ENCODE peak calls at places on chromosomes 5 and 9, in seven cellular contexts. T is A549, M is pancreas, W is lung, V is psoas muscle, D is aorta, Y is endodermal cell. J is an unnamed sample.

GRCh38 chr5:81817980-81818379 is 67.1 kb upstream of the SSBP2 start:
- DNase-seq in Y (no peak), V (no peak), D (no peak), T (no peak), M (no peak), W (no peak), J (no peak)

GRCh38 chr5:120765189-120765588 is 301.1 kb downstream of the PRR16 start:
- DNase-seq in T (no peak), D (no peak), M (no peak), W (no peak), V (no peak), Y (no peak), J (no peak)

GRCh38 chr9:125100822-125101221 is 42.5 kb downstream of the SCAI start:
- DNase-seq in D (no peak), W (no peak), T (no peak), M (no peak), V (no peak), Y (no peak), J (no peak)

GRCh38 chr5:109898547-109899544 is 209.1 kb downstream of the MAN2A1 start:
- DNase-seq in D (peak; percentile 74), Y (no peak), V (no peak), M (no peak), T (no peak), W (no peak), J (no peak)

GRCh38 chr5:66145737-66146136 is 1.6 kb downstream of the SREK1 start:
- DNase-seq in D (no peak), Y (no peak), T (no peak), V (no peak), W (no peak), M (no peak), J (no peak)

GRCh38 chr5:132309679-132310078 is 15.5 kb downstream of the SLC22A4 start:
- DNase-seq in D (no peak), T (no peak), V (no peak), M (no peak), W (no peak), Y (no peak), J (no peak)

GRCh38 chr9:69919461-69920061 is 98.9 kb downstream of the CFAP95 start:
- DNase-seq in T (peak; percentile 59), Y (no peak), V (no peak), D (no peak), W (no peak), M (no peak), J (peak; percentile 10)

GRCh38 chr5:14153071-14153864 is 10.1 kb downstream of the TRIO start:
- DNase-seq in T (peak; percentile 44), W (no peak), Y (no peak), V (no peak), D (no peak), M (no peak), J (peak; percentile 43)

GRCh38 chr5:64201986-64202385 is 36.3 kb downstream of the RNF180 start:
- DNase-seq in D (no peak), W (no peak), M (no peak), Y (no peak), V (no peak), T (no peak), J (no peak)

GRCh38 chr9:120536949-120537640 is 42.9 kb downstream of the CDK5RAP2 start:
- DNase-seq in M (no peak), Y (no peak), T (no peak), V (no peak), D (no peak), W (no peak), J (no peak)

GRCh38 chr9:71446499-71447411 is 321.6 kb downstream of the CEMIP2 start:
- DNase-seq in M (peak; percentile 75), Y (peak; percentile 96), W (peak; percentile 42), T (peak; percentile 48), V (peak; percentile 12), D (peak; percentile 72), J (peak; percentile 73)

GRCh38 chr5:168020522-168021294 is 270.7 kb upstream of the WWC1 start:
- DNase-seq in T (no peak), M (no peak), D (no peak), V (no peak), Y (no peak), W (no peak), J (no peak)

GRCh38 chr5:174945853-174946252 is 221.5 kb downstream of the MSX2 start:
- DNase-seq in Y (no peak), M (no peak), V (no peak), D (no peak), T (no peak), W (no peak), J (no peak)

GRCh38 chr9:99820330-99821186 is 1.1 kb upstream of the NR4A3 start:
- DNase-seq in M (peak; percentile 63), Y (no peak), T (peak; percentile 72), V (peak; percentile 73), W (peak; percentile 64), D (peak; percentile 80), J (peak; percentile 48)

GRCh38 chr5:95966005-95966404 is 4.4 kb upstream of the ELL2 start:
- DNase-seq in M (no peak), V (no peak), W (no peak), Y (no peak), D (no peak), T (peak; percentile 13), J (no peak)

GRCh38 chr5:172946146-172946545 is 13.1 kb upstream of the RPL26L1 start:
- DNase-seq in V (no peak), D (peak; percentile 55), M (no peak), T (no peak), W (no peak), Y (no peak), J (no peak)

GRCh38 chr9:71515103-71515502 is 253.2 kb downstream of the CEMIP2 start:
- DNase-seq in Y (no peak), M (no peak), D (no peak), W (no peak), T (no peak), V (no peak), J (no peak)

GRCh38 chr9:2066312-2067273 is 51.4 kb downstream of the SMARCA2 start:
- DNase-seq in M (no peak), D (no peak), Y (peak; percentile 55), V (no peak), W (no peak), T (peak; percentile 24), J (no peak)

GRCh38 chr9:21806644-21807043 is 4.2 kb downstream of the MTAP start:
- DNase-seq in M (no peak), V (no peak), T (no peak), W (no peak), D (no peak), Y (no peak), J (no peak)

GRCh38 chr5:117054141-117054540 is 479.5 kb upstream of the SEMA6A start:
- DNase-seq in W (no peak), Y (no peak), V (no peak), M (no peak), T (no peak), D (no peak), J (no peak)

GRCh38 chr5:1834721-1835425 is 33.7 kb downstream of the NDUFS6 start:
- DNase-seq in Y (no peak), W (no peak), M (no peak), V (no peak), T (no peak), D (peak; percentile 66), J (no peak)

GRCh38 chr5:56938858-56939257 is 13.1 kb downstream of the MIER3 start:
- DNase-seq in M (no peak), V (no peak), W (no peak), Y (no peak), D (no peak), T (no peak), J (no peak)

GRCh38 chr9:23582836-23583235 is 243.2 kb downstream of the ELAVL2 start:
- DNase-seq in V (no peak), Y (no peak), T (no peak), M (no peak), W (no peak), D (no peak), J (no peak)

GRCh38 chr5:31033295-31033694 is 160.2 kb upstream of the CDH6 start:
- DNase-seq in T (no peak), M (no peak), V (no peak), Y (no peak), W (no peak), D (no peak), J (no peak)

GRCh38 chr5:154042751-154043150 is 4.0 kb downstream of the MFAP3 start:
- DNase-seq in V (no peak), M (no peak), W (no peak), T (no peak), D (no peak), Y (no peak), J (no peak)

GRCh38 chr5:88290801-88291200 is 22.2 kb upstream of the TMEM161B start:
- DNase-seq in D (no peak), W (no peak), V (no peak), T (no peak), M (no peak), Y (no peak), J (no peak)

GRCh38 chr5:90932052-90932699 is 373.6 kb downstream of the ADGRV1 start:
- DNase-seq in V (no peak), M (no peak), W (peak; percentile 58), T (peak; percentile 80), D (no peak), Y (peak; percentile 77), J (peak; percentile 68)

GRCh38 chr5:78504726-78505431 is 143.7 kb downstream of the LHFPL2 start:
- DNase-seq in M (peak; percentile 71), W (peak; percentile 72), T (peak; percentile 47), D (peak; percentile 93), V (peak; percentile 86), Y (peak; percentile 55), J (peak; percentile 91)
- H3K4me1 ChIP-seq in M (peaks cover 16% of the 10 kb centered on the region), W (peaks cover 12% of the 10 kb centered on the region), T (peaks cover 45% of the 10 kb centered on the region), D (peaks cover 8% of the 10 kb centered on the region), V (peaks cover 45% of the 10 kb centered on the region), Y (peaks cover 47% of the 10 kb centered on the region), J (peaks cover 33% of the 10 kb centered on the region)

GRCh38 chr5:133993152-133993548 is 11.6 kb downstream of the VDAC1 start:
- DNase-seq in Y (no peak), M (no peak), T (no peak), W (no peak), D (no peak), V (no peak), J (no peak)
- H3K4me1 ChIP-seq in Y (peaks cover 16% of the 10 kb centered on the region), M (peaks cover 21% of the 10 kb centered on the region), T (peaks cover 50% of the 10 kb centered on the region), W (peaks cover 27% of the 10 kb centered on the region), D (peaks cover 3% of the 10 kb centered on the region), V (peaks cover 77% of the 10 kb centered on the region), J (peaks cover 8% of the 10 kb centered on the region)

DNA sequence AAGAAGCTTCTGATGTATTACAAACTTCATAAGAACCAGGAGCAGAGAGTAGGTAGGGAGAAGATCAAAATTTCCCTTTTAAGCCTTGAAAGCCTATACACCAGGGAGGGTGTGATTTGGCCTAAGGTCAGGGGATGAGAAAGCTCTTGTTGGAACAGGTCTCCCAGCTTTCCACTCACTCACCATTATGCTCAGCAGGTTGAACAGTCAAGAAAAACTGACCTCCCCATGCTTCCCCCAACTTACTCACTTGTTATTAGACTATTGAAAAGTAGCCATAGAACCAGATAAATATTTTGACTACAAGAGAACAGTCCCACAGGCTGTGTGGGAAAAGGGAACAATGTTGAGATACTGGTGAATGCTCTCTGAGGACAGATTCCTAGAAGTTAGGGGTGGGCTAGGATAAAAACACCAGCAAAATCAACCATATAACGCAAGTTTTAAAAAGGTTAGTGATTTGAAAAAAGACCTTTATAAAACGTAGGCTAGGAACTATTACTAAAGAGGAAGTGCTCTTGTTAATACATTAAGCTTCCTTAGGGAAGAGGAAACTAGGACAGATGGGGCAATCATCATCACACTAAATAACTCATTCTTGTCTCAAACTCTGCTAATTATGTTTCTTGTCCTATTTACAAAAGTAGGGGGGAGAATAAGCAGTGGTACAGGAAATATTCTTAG is 30.9 kb downstream of the PCDHGC5 start:
- DNase-seq in Y (no peak), W (no peak), V (no peak), M (no peak), T (no peak), D (no peak), J (no peak)
- H3K4me1 ChIP-seq in Y (peaks cover 16% of the 10 kb centered on the region), W (peaks cover 26% of the 10 kb centered on the region), V (peaks cover 89% of the 10 kb centered on the region), M (no peaks in the 10 kb centered on the region), T (peaks cover 24% of the 10 kb centered on the region), D (peaks cover 14% of the 10 kb centered on the region), J (peaks cover 10% of the 10 kb centered on the region)

GRCh38 chr9:93219692-93220091 is 35.8 kb downstream of the WNK2 start:
- DNase-seq in T (no peak), D (no peak), M (no peak), W (no peak), Y (no peak), V (no peak), J (no peak)
- H3K4me1 ChIP-seq in T (peaks cover 20% of the 10 kb centered on the region), D (no peaks in the 10 kb centered on the region), M (peaks cover 27% of the 10 kb centered on the region), W (peaks cover 3% of the 10 kb centered on the region), Y (peaks cover 10% of the 10 kb centered on the region), V (peaks cover 49% of the 10 kb centered on the region), J (peaks cover 4% of the 10 kb centered on the region)